ENCODE peak calls at places on chromosomes 1 and 21, in nine cellular contexts. O is gastrocnemius medialis, K is A549, Y is tibial artery, N is cardiac fibroblast, G is brain microvascular endothelial cell, H is right lobe of liver, A is OCI-LY7, X is AG04450. J is an unnamed sample.

GRCh38 chr1:228162286-228163003 is 3.2 kb upstream of the IBA57 start:
- DNase-seq in O (no peak), K (no peak), Y (no peak), N (peak), G (no peak), H (no peak), A (no peak), X (no peak), J (no peak)

GRCh38 chr1:66282343-66282852 is 251.6 kb upstream of the SGIP1 start:
- DNase-seq in O (no peak), K (no peak), Y (no peak), N (peak), G (peak), H (no peak), A (peak), X (peak), J (no peak)

GRCh38 chr1:35808376-35809155 is 750 bp downstream of the AGO4 start:
- DNase-seq in O (peak), K (peak), Y (peak), N (peak), G (peak), H (peak), A (peak), X (no peak), J (no peak)

GRCh38 chr1:46133946-46134345 is 1.5 kb upstream of the PIK3R3 start:
- DNase-seq in O (no peak), K (no peak), Y (no peak), N (no peak), G (no peak), H (no peak), A (peak), X (no peak), J (no peak)

GRCh38 chr1:152582647-152583046 is 2.3 kb upstream of the LCE3D start:
- DNase-seq in O (no peak), K (no peak), Y (no peak), N (no peak), G (no peak), H (no peak), A (no peak), X (no peak), J (no peak)

GRCh38 chr21:45995686-45996179 is 14.2 kb downstream of the COL6A1 start:
- DNase-seq in O (no peak), K (peak), Y (no peak), N (no peak), G (no peak), H (peak), A (no peak), X (no peak), J (no peak)

GRCh38 chr1:77889240-77889637 is 815 bp downstream of the NEXN start:
- DNase-seq in O (no peak), K (peak), Y (no peak), N (peak), G (peak), H (no peak), A (no peak), X (peak), J (no peak)

GRCh38 chr1:164707868-164708331 is 148.9 kb downstream of the PBX1 start:
- DNase-seq in O (peak), K (peak), Y (no peak), N (peak), G (peak), H (no peak), A (no peak), X (no peak), J (no peak)

GRCh38 chr1:40625476-40626382 is 39.8 kb downstream of the RIMS3 start:
- DNase-seq in O (no peak), K (no peak), Y (no peak), N (peak), G (peak), H (peak), A (no peak), X (no peak), J (no peak)

GRCh38 chr1:107525146-107525545 is 384.3 kb downstream of the NTNG1 start:
- DNase-seq in O (no peak), K (no peak), Y (no peak), N (no peak), G (no peak), H (no peak), A (no peak), X (no peak), J (no peak)

GRCh38 chr1:81920245-81920740 is 119.6 kb downstream of the ADGRL2 start:
- DNase-seq in O (peak), K (no peak), Y (no peak), N (peak), G (peak), H (no peak), A (no peak), X (peak), J (no peak)

GRCh38 chr1:12460911-12461621 is 156.9 kb downstream of the DHRS3 start:
- DNase-seq in O (no peak), K (no peak), Y (peak), N (no peak), G (no peak), H (peak), A (no peak), X (no peak), J (no peak)

GRCh38 chr1:31627930-31628421 is 10.5 kb downstream of the HCRTR1 start:
- DNase-seq in O (peak), K (no peak), Y (peak), N (no peak), G (no peak), H (no peak), A (no peak), X (no peak), J (no peak)

GRCh38 chr1:89519779-89520358 is 4.8 kb upstream of the LRRC8B start:
- DNase-seq in O (no peak), K (peak), Y (no peak), N (peak), G (peak), H (no peak), A (peak), X (no peak), J (no peak)

GRCh38 chr1:111795401-111795800 is 39.7 kb downstream of the DDX20 start:
- DNase-seq in O (no peak), K (no peak), Y (no peak), N (no peak), G (no peak), H (no peak), A (no peak), X (no peak), J (no peak)

GRCh38 chr1:221394011-221394544 is 347.8 kb downstream of the DUSP10 start:
- DNase-seq in O (no peak), K (no peak), Y (no peak), N (peak), G (peak), H (no peak), A (no peak), X (peak), J (no peak)

GRCh38 chr1:94240822-94241221 is 3.4 kb upstream of the ARHGAP29 start:
- DNase-seq in O (no peak), K (no peak), Y (no peak), N (no peak), G (no peak), H (no peak), A (peak), X (no peak), J (no peak)

GRCh38 chr1:228077565-228078330 is 4.8 kb upstream of the ARF1 start:
- DNase-seq in O (no peak), K (no peak), Y (peak), N (no peak), G (no peak), H (no peak), A (no peak), X (no peak), J (no peak)

GRCh38 chr21:41612674-41613250 is 104.8 kb upstream of the TMPRSS2 start:
- DNase-seq in O (peak), K (peak), Y (peak), N (peak), G (peak), H (peak), A (peak), X (peak), J (peak)
- TF ChIP-seq CTCF in O (peak), K (peak), Y (peak), N (peak), G (peak), H (peak), A (peak), X (peak), J (peak)

GRCh38 chr1:3752400-3752945 is at the start of gene CCDC27:
- DNase-seq in O (no peak), K (no peak), Y (no peak), N (no peak), G (no peak), H (no peak), A (no peak), X (no peak), J (no peak)
- TF ChIP-seq CTCF in O (no peak), K (no peak), Y (no peak), N (no peak), G (no peak), H (no peak), A (no peak), X (no peak), J (no peak)

GRCh38 chr1:154145986-154146385 is 8.9 kb downstream of the NUP210L start:
- DNase-seq in O (no peak), K (no peak), Y (no peak), N (no peak), G (no peak), H (no peak), A (peak), X (no peak), J (no peak)
- TF ChIP-seq CTCF in O (peak), K (no peak), Y (no peak), N (peak), G (peak), H (peak), A (peak), X (peak), J (no peak)

GRCh38 chr1:176560681-176561080 is 97.7 kb downstream of the PAPPA2 start:
- DNase-seq in O (no peak), K (no peak), Y (no peak), N (no peak), G (no peak), H (no peak), A (no peak), X (no peak), J (peak)

GRCh38 chr1:176557543-176558258 is 94.7 kb downstream of the PAPPA2 start:
- DNase-seq in O (no peak), K (no peak), Y (no peak), N (no peak), G (no peak), H (no peak), A (no peak), X (no peak), J (no peak)

GRCh38 chr1:176555911-176556687 is 93.1 kb downstream of the PAPPA2 start:
- DNase-seq in O (no peak), K (no peak), Y (no peak), N (no peak), G (no peak), H (no peak), A (no peak), X (no peak), J (no peak)

GRCh38 chr1:176559474-176560390 is 96.8 kb downstream of the PAPPA2 start:
- DNase-seq in O (peak), K (peak), Y (peak), N (peak), G (peak), H (peak), A (peak), X (peak), J (no peak)
- TF ChIP-seq CTCF in O (peak), K (peak), Y (peak), N (peak), G (peak), H (peak), A (peak), X (peak), J (peak)

DNA sequence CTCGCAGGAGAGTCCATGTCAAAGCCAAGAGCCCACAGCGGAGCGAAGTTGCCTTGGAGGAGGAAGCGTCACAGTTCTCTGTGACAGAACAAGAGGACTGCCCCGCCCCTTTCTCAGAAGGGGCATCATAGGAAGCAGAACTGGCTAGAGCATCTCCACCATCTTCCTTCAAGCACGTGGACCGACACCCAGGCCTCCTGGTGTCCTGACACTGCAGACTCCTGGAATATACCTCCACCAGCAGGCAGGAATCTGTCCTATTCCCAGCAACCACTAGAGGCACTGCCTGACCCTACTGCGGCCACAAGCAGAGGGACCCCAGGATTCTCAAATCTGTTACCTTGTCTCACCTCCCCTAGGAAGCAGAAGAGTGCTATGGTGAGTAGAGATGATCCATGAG is 37.8 kb downstream of the GPA33 start:
- DNase-seq in O (no peak), K (peak), Y (no peak), N (no peak), G (no peak), H (no peak), A (peak), X (no peak), J (peak)
- TF ChIP-seq CTCF in O (no peak), K (peak), Y (no peak), N (peak), G (peak), H (peak), A (peak), X (peak), J (peak)

GRCh38 chr1:184069675-184070074 is 18.1 kb downstream of the TSEN15 start:
- DNase-seq in O (no peak), K (no peak), Y (no peak), N (peak), G (peak), H (no peak), A (no peak), X (no peak), J (no peak)

GRCh38 chr1:184074383-184074782 is 22.9 kb downstream of the TSEN15 start:
- DNase-seq in O (no peak), K (no peak), Y (no peak), N (no peak), G (no peak), H (no peak), A (no peak), X (no peak), J (no peak)

GRCh38 chr1:184078564-184079107 is 27.1 kb downstream of the TSEN15 start:
- DNase-seq in O (no peak), K (no peak), Y (no peak), N (no peak), G (no peak), H (no peak), A (no peak), X (no peak), J (no peak)

GRCh38 chr1:184075040-184076029 is 23.8 kb downstream of the TSEN15 start:
- DNase-seq in O (no peak), K (peak), Y (no peak), N (peak), G (peak), H (no peak), A (peak), X (no peak), J (no peak)
- TF ChIP-seq CTCF in O (peak), K (peak), Y (peak), N (peak), G (peak), H (peak), A (peak), X (peak), J (peak)

GRCh38 chr21:26877015-26877414 is 31.8 kb upstream of the ADAMTS1 start:
- DNase-seq in O (no peak), K (no peak), Y (no peak), N (no peak), G (no peak), H (no peak), A (peak), X (no peak), J (no peak)

GRCh38 chr21:26883768-26884167 is 38.6 kb upstream of the ADAMTS1 start:
- DNase-seq in O (no peak), K (no peak), Y (no peak), N (peak), G (no peak), H (no peak), A (no peak), X (no peak), J (no peak)

GRCh38 chr21:26884436-26884835 is 39.2 kb upstream of the ADAMTS1 start:
- DNase-seq in O (no peak), K (no peak), Y (no peak), N (no peak), G (no peak), H (no peak), A (no peak), X (no peak), J (no peak)

GRCh38 chr21:26887241-26887640 is 42.0 kb upstream of the ADAMTS1 start:
- DNase-seq in O (no peak), K (no peak), Y (no peak), N (peak), G (peak), H (no peak), A (no peak), X (no peak), J (no peak)

GRCh38 chr21:26881504-26882228 is 36.5 kb upstream of the ADAMTS1 start:
- DNase-seq in O (no peak), K (no peak), Y (no peak), N (peak), G (no peak), H (no peak), A (peak), X (peak), J (no peak)
- TF ChIP-seq CTCF in O (peak), K (no peak), Y (peak), N (peak), G (no peak), H (peak), A (peak), X (peak), J (peak)

GRCh38 chr1:75950176-75950575 is 18.0 kb upstream of the ASB17 start:
- DNase-seq in O (no peak), K (no peak), Y (no peak), N (no peak), G (no peak), H (no peak), A (no peak), X (no peak), J (no peak)

GRCh38 chr1:75953461-75953860 is 21.3 kb upstream of the ASB17 start:
- DNase-seq in O (no peak), K (no peak), Y (no peak), N (no peak), G (no peak), H (no peak), A (no peak), X (no peak), J (no peak)

GRCh38 chr1:75954594-75954993 is 22.4 kb upstream of the ASB17 start:
- DNase-seq in O (no peak), K (peak), Y (no peak), N (peak), G (no peak), H (no peak), A (no peak), X (no peak), J (no peak)
- TF ChIP-seq CTCF in O (no peak), K (no peak), Y (no peak), N (no peak), G (no peak), H (no peak), A (no peak), X (no peak), J (no peak)

GRCh38 chr1:47755368-47755990 is 241.7 kb downstream of the TRABD2B start:
- DNase-seq in O (no peak), K (peak), Y (no peak), N (no peak), G (no peak), H (no peak), A (peak), X (no peak), J (no peak)
- TF ChIP-seq CTCF in O (no peak), K (peak), Y (peak), N (peak), G (peak), H (peak), A (peak), X (peak), J (peak)

J was measured in esophagus muscularis mucosa.